ENCODE peak calls at places on chromosomes 3 and 15, in eight cellular contexts. F, J, M, A, G, W, C and X are unnamed samples.

GRCh38 chr3:67678665-67679064 is 24.3 kb upstream of the SUCLG2 start:
- DNase-seq in F (no peak), J (no peak), M (no peak), A (no peak), G (no peak), W (no peak), C (no peak), X (no peak)

GRCh38 chr3:32814371-32814770 is 3.4 kb upstream of the TRIM71 start:
- DNase-seq in F (no peak), J (no peak), M (no peak), A (no peak), G (no peak), W (no peak), C (no peak), X (no peak)

GRCh38 chr15:88975891-88976290 is 62.7 kb upstream of the MFGE8 start:
- DNase-seq in F (no peak), J (no peak), M (no peak), A (peak), G (no peak), W (no peak), C (no peak), X (no peak)

GRCh38 chr15:58462547-58462946 is 30.8 kb downstream of the LIPC start:
- DNase-seq in F (no peak), J (no peak), M (no peak), A (no peak), G (no peak), W (peak), C (no peak), X (peak)

GRCh38 chr15:29095746-29096145 is 173.9 kb downstream of the NSMCE3 start:
- DNase-seq in F (no peak), J (peak), M (no peak), A (no peak), G (no peak), W (no peak), C (no peak), X (no peak)

GRCh38 chr15:45705510-45706473 is 71.0 kb downstream of the SQOR start:
- DNase-seq in F (peak), J (no peak), M (peak), A (peak), G (peak), W (peak), C (peak), X (peak)

GRCh38 chr3:30084971-30085403 is 521.4 kb upstream of the TGFBR2 start:
- DNase-seq in F (no peak), J (no peak), M (no peak), A (peak), G (no peak), W (no peak), C (no peak), X (no peak)

GRCh38 chr3:112739252-112739945 is 98.5 kb upstream of the CCDC80 start:
- DNase-seq in F (no peak), J (no peak), M (no peak), A (no peak), G (no peak), W (no peak), C (no peak), X (no peak)

GRCh38 chr3:38283810-38284775 is 2.0 kb downstream of the SLC22A14 start:
- DNase-seq in F (no peak), J (no peak), M (no peak), A (peak), G (no peak), W (no peak), C (no peak), X (no peak)

GRCh38 chr15:71359246-71359645 is 244.0 kb downstream of the THSD4 start:
- DNase-seq in F (no peak), J (no peak), M (no peak), A (no peak), G (no peak), W (no peak), C (no peak), X (no peak)

GRCh38 chr15:91109885-91110284 is 9.8 kb downstream of the SV2B start:
- DNase-seq in F (no peak), J (no peak), M (no peak), A (no peak), G (no peak), W (no peak), C (no peak), X (no peak)

GRCh38 chr15:50315814-50316630 is 39.0 kb downstream of the GABPB1 start:
- DNase-seq in F (no peak), J (no peak), M (no peak), A (peak), G (no peak), W (peak), C (no peak), X (peak)